ENCODE peak calls at places on chromosomes 4 and X, in five cellular contexts. U, I, S, N and Y are unnamed samples. For H3K36me3, the result is how much of the 10 kb centered on the place peaks cover.

GRCh38 chr4:4575284-4576211 is 33.7 kb upstream of the STX18 start:
- DNase-seq in U (peak), I (peak), S (peak), N (no peak), Y (no peak)

GRCh38 chr4:152784490-152785195 is 4.9 kb downstream of the ARFIP1 start:
- DNase-seq in U (peak), I (peak), S (peak), N (peak), Y (no peak)

GRCh38 chr4:38687571-38688011 is 23.6 kb downstream of the KLF3 start:
- DNase-seq in U (no peak), I (no peak), S (no peak), N (no peak), Y (no peak)

GRCh38 chr4:69750346-69750745 is 10.1 kb downstream of the SULT1B1 start:
- DNase-seq in U (no peak), I (no peak), S (no peak), N (peak), Y (no peak)

GRCh38 chr4:15088394-15089041 is 86.2 kb downstream of the CPEB2 start:
- DNase-seq in U (no peak), I (no peak), S (no peak), N (no peak), Y (no peak)

GRCh38 chr4:19592391-19592790 is 659.3 kb upstream of the SLIT2 start:
- DNase-seq in U (no peak), I (no peak), S (no peak), N (no peak), Y (no peak)

GRCh38 chr4:80054375-80054774 is 18.7 kb downstream of the ANTXR2 start:
- DNase-seq in U (no peak), I (no peak), S (no peak), N (no peak), Y (no peak)

GRCh38 chr4:161448550-161449180 is 715.1 kb downstream of the FSTL5 start:
- DNase-seq in U (no peak), I (no peak), S (no peak), N (peak), Y (no peak)

GRCh38 chr4:152106113-152106763 is 345.4 kb upstream of the GATB start:
- DNase-seq in U (peak), I (no peak), S (peak), N (peak), Y (peak)

GRCh38 chrX:106919932-106920452 is at the start of gene CLDN2:
- DNase-seq in U (no peak), I (peak), S (peak), N (no peak), Y (no peak)

GRCh38 chr4:155582971-155583437 is 83.6 kb upstream of the GUCY1A1 start:
- DNase-seq in U (no peak), I (no peak), S (no peak), N (peak), Y (no peak)

GRCh38 chrX:31832263-31832662 is 760.4 kb upstream of the FTHL17 start:
- DNase-seq in U (no peak), I (no peak), S (no peak), N (peak), Y (no peak)

GRCh38 chr4:40372651-40373050 is 37.5 kb downstream of the CHRNA9 start:
- DNase-seq in U (no peak), I (no peak), S (no peak), N (no peak), Y (no peak)

GRCh38 chr4:87055340-87055739 is 120.5 kb downstream of the AFF1 start:
- DNase-seq in U (no peak), I (no peak), S (no peak), N (no peak), Y (no peak)

GRCh38 chr4:20483416-20483815 is 216.8 kb upstream of the PACRGL start:
- DNase-seq in U (no peak), I (no peak), S (no peak), N (no peak), Y (no peak)

GRCh38 chr4:159178147-159178541 is 75.3 kb downstream of the RAPGEF2 start:
- DNase-seq in U (no peak), I (no peak), S (no peak), N (no peak), Y (no peak)

GRCh38 chr4:173990879-173991231 is 292.6 kb downstream of the FBXO8 start:
- DNase-seq in U (peak), I (peak), S (peak), N (no peak), Y (no peak)

GRCh38 chr4:173991814-173992213 is 291.7 kb downstream of the FBXO8 start:
- DNase-seq in U (no peak), I (no peak), S (no peak), N (no peak), Y (no peak)

GRCh38 chr4:173991321-173991720 is 292.1 kb downstream of the FBXO8 start:
- DNase-seq in U (no peak), I (no peak), S (no peak), N (no peak), Y (no peak)

DNA sequence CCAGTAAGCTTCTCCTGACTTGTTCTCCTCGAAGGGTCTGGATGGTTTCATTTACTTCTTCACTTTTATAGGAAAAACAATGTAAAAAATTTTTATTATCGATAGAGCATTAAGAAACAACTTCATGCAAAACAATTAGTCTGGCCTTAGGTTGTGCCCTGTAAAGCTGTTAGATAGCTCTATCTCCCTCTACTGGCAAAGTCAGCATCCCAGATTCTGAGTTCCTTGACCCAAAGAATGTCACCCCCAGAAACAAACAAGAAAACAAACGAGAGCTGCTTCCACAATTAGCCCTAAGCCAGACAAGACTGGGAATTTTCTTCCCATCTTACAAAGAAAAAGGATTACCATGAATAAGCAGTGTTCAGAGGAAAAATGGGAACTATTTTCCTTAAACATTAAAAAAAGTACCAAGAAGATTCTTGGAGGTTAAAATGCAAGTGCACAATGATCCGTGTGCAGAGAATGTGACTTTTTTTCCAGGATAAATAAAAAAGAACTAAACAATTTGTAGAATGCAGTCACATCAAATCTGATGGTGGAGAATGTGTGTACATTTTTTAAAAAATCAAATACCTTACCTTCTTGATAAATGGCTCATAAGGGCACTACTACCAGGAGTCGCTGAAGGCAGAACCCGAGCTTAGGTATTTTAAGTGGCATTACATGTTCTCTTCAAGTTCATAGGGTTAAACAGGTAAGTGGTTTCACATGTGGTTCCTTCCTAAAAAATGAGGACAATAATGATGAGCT is 293.2 kb downstream of the FBXO8 start:
- DNase-seq in U (no peak), I (peak), S (peak), N (peak), Y (no peak)
- TF ChIP-seq CTCF in U (peak), I (peak), S (peak), N (peak), Y (no peak)

GRCh38 chr4:55440786-55441185 is 45.0 kb downstream of the TMEM165 start:
- DNase-seq in U (no peak), I (no peak), S (no peak), N (no peak), Y (no peak)
- H3K36me3 ChIP-seq in U (under half), I (half or more), S (under half), N (under half), Y (under half)

GRCh38 chrX:7194606-7195005 is 46.7 kb upstream of the PUDP start:
- DNase-seq in U (no peak), I (no peak), S (no peak), N (no peak), Y (no peak)

GRCh38 chrX:7192871-7193270 is 44.9 kb upstream of the PUDP start:
- DNase-seq in U (no peak), I (no peak), S (no peak), N (no peak), Y (no peak)

GRCh38 chrX:7190157-7190556 is 42.2 kb upstream of the PUDP start:
- DNase-seq in U (no peak), I (no peak), S (no peak), N (no peak), Y (no peak)

GRCh38 chrX:7191681-7192110 is 43.7 kb upstream of the PUDP start:
- DNase-seq in U (no peak), I (peak), S (peak), N (no peak), Y (no peak)
- TF ChIP-seq CTCF in U (no peak), I (peak), S (peak), N (peak), Y (no peak)

DNA sequence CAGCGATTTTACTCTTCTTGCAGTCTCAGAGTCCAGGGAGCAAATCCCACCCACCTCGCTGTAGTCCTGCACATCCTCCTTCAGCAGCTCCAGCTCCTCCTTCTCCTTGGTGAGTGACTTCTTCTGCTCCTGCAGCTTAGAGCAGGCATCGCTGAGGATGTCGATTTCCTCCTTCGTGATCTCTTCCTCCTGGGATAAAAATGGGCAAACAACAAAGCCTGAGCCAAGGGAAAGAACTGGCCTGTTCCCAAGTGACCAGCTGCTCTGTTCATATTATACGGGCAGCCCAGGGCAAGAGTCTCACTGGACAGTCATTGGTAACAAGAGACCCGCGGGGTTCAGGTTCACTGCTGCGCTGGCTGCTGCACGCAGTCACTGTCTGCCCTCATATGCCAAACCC is 26.2 kb downstream of the FGFR3 start:
- DNase-seq in U (no peak), I (no peak), S (no peak), N (no peak), Y (no peak)
- H3K36me3 ChIP-seq in U (under half), I (half or more), S (under half), N (under half), Y (half or more)

GRCh38 chr4:25378130-25378743 is 1.2 kb downstream of the ANAPC4 start:
- DNase-seq in U (no peak), I (no peak), S (peak), N (peak), Y (no peak)

GRCh38 chr4:25379591-25379990 is 2.5 kb downstream of the ANAPC4 start:
- DNase-seq in U (no peak), I (no peak), S (no peak), N (no peak), Y (no peak)

GRCh38 chr4:25377572-25377882 is 464 bp downstream of the ANAPC4 start:
- DNase-seq in U (no peak), I (no peak), S (no peak), N (peak), Y (no peak)

GRCh38 chr4:25376754-25377571 is at the start of gene ANAPC4:
- DNase-seq in U (peak), I (peak), S (peak), N (peak), Y (peak)
- TF ChIP-seq CTCF in U (no peak), I (peak), S (no peak), N (no peak), Y (peak)

DNA sequence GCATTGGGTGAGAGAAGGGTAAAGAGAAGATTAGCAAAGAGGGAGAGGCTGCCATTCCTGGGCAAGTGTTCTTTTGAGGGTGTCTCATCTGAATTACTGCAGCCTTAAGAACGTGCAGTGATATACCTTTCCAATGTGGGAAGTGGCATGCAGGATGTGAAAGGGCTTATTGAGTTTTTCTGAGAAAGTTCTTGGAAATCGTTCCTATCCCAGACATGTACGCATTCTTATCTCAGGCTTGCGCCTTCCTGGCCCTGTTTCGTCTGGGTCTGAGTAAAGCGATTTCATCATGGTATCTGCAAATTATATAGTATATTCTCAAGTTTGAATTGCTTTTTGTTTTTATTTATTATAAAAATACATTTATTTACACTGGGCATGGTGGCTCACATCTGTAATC is 699.8 kb downstream of the TRAM1L1 start:
- DNase-seq in U (no peak), I (no peak), S (no peak), N (no peak), Y (no peak)
- H3K36me3 ChIP-seq in U (under half), I (under half), S (under half), N (under half), Y (under half)

GRCh38 chr4:139564502-139564901 is 8.5 kb upstream of the SETD7 start:
- DNase-seq in U (no peak), I (no peak), S (peak), N (no peak), Y (no peak)
- TF ChIP-seq CTCF in U (no peak), I (peak), S (peak), N (no peak), Y (no peak)

GRCh38 chrX:45815389-45815788 is 614.7 kb upstream of the DIPK2B start:
- DNase-seq in U (no peak), I (no peak), S (no peak), N (no peak), Y (no peak)
- H3K36me3 ChIP-seq in U (under half), I (under half), S (under half), N (under half), Y (under half)